ENCODE peak calls at places on chromosomes 3 and 15, in six cellular contexts. W is neural progenitor cell, S is SJSA1, Q is tibial nerve, K is esophagus squamous epithelium, B is BE2C. C is an unnamed sample. For H3K27me3 and H3K36me3, the result is how much of the 10 kb centered on the place peaks cover.

GRCh38 chr3:168021737-168022450 is 73.8 kb downstream of the GOLIM4 start:
- DNase-seq in W (no peak), S (no peak), Q (no peak), K (no peak), B (no peak), C (no peak)

GRCh38 chr3:175989161-175989560 is 1130.0 kb downstream of the NAALADL2 start:
- DNase-seq in W (no peak), S (no peak), Q (no peak), K (no peak), B (no peak), C (no peak)

GRCh38 chr15:60905587-60905986 is 323.5 kb downstream of the RORA start:
- DNase-seq in W (peak), S (no peak), Q (no peak), K (no peak), B (no peak), C (peak)

GRCh38 chr3:44501971-44502370 is 24.5 kb upstream of the ZNF445 start:
- DNase-seq in W (no peak), S (no peak), Q (no peak), K (no peak), B (no peak), C (no peak)

GRCh38 chr15:74133703-74134386 is 3.5 kb downstream of the ISLR2 start:
- DNase-seq in W (peak), S (no peak), Q (no peak), K (no peak), B (no peak), C (peak)

GRCh38 chr15:88648357-88649214 is 9.8 kb downstream of the ISG20 start:
- DNase-seq in W (no peak), S (peak), Q (no peak), K (no peak), B (no peak), C (no peak)

GRCh38 chr15:74383695-74384565 is 16.5 kb upstream of the CYP11A1 start:
- DNase-seq in W (no peak), S (no peak), Q (no peak), K (no peak), B (no peak), C (no peak)

GRCh38 chr15:68151277-68151676 is 53.9 kb downstream of the CALML4 start:
- DNase-seq in W (no peak), S (no peak), Q (no peak), K (no peak), B (no peak), C (no peak)

GRCh38 chr3:49930922-49931321 is 1.3 kb upstream of the MON1A start:
- DNase-seq in W (peak), S (no peak), Q (no peak), K (no peak), B (peak), C (peak)

GRCh38 chr3:61358364-61358763 is 107.1 kb upstream of the FHIT start:
- DNase-seq in W (no peak), S (no peak), Q (peak), K (no peak), B (peak), C (no peak)

GRCh38 chr15:66852064-66852905 is 150.2 kb downstream of the SMAD6 start:
- DNase-seq in W (no peak), S (peak), Q (no peak), K (no peak), B (no peak), C (no peak)

GRCh38 chr3:158539414-158540014 is 31.5 kb upstream of the MLF1 start:
- DNase-seq in W (peak), S (no peak), Q (no peak), K (no peak), B (peak), C (no peak)

GRCh38 chr3:197151562-197151961 is 121.9 kb upstream of the MELTF start:
- DNase-seq in W (no peak), S (no peak), Q (no peak), K (no peak), B (peak), C (no peak)

GRCh38 chr3:70000563-70001081 is 1.1 kb downstream of the SAMMSON start:
- DNase-seq in W (peak), S (no peak), Q (no peak), K (no peak), B (no peak), C (no peak)

GRCh38 chr15:43253431-43254403 is 13.0 kb downstream of the TGM5 start:
- DNase-seq in W (no peak), S (no peak), Q (no peak), K (no peak), B (peak), C (no peak)

GRCh38 chr3:39401983-39402382 is 4.5 kb upstream of the RPSA start:
- DNase-seq in W (no peak), S (no peak), Q (no peak), K (no peak), B (no peak), C (no peak)

GRCh38 chr3:80338366-80338765 is 570.6 kb upstream of the ROBO1 start:
- DNase-seq in W (no peak), S (no peak), Q (no peak), K (no peak), B (no peak), C (no peak)

GRCh38 chr3:43709022-43709421 is 18.3 kb downstream of the ABHD5 start:
- DNase-seq in W (no peak), S (no peak), Q (no peak), K (no peak), B (no peak), C (no peak)

DNA sequence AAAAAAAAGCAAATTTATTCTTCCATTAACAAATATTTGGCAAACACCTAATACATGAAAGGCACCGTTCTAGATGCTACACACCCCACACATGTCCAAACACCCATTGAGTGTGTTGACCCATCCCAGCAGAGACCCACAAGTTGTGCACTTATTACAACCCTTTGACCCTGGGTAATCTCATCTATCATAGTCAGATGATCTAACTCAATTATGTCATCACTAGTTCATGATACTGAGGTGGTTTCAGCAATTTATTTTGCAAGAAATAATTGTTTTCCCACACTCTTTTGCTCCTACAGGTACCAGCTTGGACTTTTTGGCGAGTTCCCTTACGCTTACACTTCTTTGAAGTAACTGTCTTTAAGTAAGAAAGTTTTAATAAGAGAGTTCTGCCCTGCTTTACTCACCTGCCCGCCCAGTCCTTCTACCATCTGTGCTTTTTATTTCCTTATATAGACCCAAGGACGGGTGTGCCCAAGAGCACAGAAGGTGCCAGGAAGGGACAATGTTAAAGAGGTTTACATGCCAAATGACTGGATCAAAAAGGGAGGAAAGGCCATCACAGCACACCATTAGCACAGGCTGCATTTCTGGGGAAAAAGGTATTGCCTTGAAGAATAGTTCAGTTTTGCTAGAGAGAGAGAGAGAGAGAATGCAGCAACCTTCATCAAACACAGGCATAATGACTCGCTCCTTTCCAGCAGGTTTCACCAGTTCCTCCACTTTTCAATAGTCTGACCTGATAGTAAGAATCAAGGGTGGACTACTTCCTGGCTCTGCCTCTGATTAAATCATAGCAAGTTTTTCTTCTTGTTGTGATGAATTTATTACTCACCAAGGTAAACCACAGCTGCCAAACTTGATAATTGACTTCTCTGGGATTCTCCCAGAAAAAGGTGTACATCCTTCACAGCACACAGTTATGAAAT is 54.5 kb upstream of the ATP11B start:
- DNase-seq in W (no peak), S (no peak), Q (no peak), K (no peak), B (no peak), C (no peak)
- H3K4me3 ChIP-seq in W (no peak), S (no peak), Q (no peak), K (peak), B (no peak), C (no peak)

GRCh38 chr3:137765310-137766033 is 1.4 kb downstream of the SOX14 start:
- DNase-seq in W (peak), S (no peak), Q (no peak), K (no peak), B (no peak), C (peak)

GRCh38 chr3:137764563-137765309 is 621 bp downstream of the SOX14 start:
- DNase-seq in W (peak), S (no peak), Q (no peak), K (no peak), B (no peak), C (peak)

GRCh38 chr3:137762674-137763593 is 1.2 kb upstream of the SOX14 start:
- DNase-seq in W (no peak), S (no peak), Q (no peak), K (no peak), B (no peak), C (peak)

GRCh38 chr3:137763594-137763938 is 549 bp upstream of the SOX14 start:
- DNase-seq in W (peak), S (no peak), Q (no peak), K (no peak), B (no peak), C (peak)

GRCh38 chr3:137764001-137764433 is at the start of gene SOX14:
- DNase-seq in W (peak), S (no peak), Q (no peak), K (no peak), B (no peak), C (peak)
- H3K27me3 ChIP-seq in W (half or more), S (half or more), Q (under half), K (under half), B (half or more), C (half or more)

DNA sequence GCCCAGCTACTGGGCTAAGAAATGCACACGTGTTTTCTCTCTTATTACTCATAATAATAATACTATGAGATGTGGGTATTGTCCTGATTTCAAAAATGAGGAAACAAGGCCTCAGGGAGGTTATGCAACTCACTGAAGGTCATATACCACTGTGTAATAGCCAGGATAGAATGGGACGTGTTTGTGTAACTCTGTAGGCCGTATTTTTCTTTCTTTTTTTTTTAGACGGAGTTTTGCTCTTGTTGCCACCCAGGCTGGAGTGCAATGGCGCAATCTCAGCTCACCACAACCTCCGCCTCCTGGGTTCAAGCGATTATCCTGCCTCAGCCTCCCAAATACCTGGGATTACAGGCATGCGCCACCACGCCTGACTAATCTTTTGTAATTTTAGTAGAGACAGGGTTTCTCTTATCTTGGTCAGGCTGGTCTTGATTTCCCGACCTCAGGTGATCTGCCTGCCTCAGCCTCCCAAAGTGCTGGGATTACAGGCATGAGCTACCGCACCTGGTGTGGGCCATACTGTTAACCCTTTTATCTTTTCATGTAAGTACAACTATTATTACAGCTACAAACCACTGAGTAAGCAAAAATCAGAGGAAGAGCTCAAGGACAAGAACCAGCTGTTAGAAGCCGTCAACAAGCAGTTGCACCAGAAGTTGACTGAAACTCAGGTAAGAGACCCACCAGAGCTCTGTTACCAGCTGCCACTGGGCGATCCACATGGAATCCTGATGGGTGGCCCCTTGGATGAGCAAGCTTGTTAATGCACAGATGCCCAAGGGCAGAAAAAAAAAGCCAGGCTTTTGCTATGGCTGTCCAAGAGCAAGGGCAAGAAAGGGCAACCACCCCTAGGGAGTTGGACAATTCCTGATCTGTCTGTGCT is 6.7 kb downstream of the KNSTRN start:
- DNase-seq in W (no peak), S (no peak), Q (no peak), K (no peak), B (no peak), C (no peak)
- H3K36me3 ChIP-seq in W (half or more), S (half or more), Q (half or more), K (under half), B (half or more), C (half or more)

GRCh38 chr15:32722126-32722525 is 4.3 kb downstream of the GREM1 start:
- DNase-seq in W (no peak), S (no peak), Q (no peak), K (no peak), B (no peak), C (no peak)
- H3K4me3 ChIP-seq in W (no peak), S (no peak), Q (no peak), K (no peak), B (no peak), C (no peak)

GRCh38 chr3:18443670-18444596 is 18.8 kb upstream of the SATB1 start:
- DNase-seq in W (peak), S (no peak), Q (no peak), K (no peak), B (no peak), C (peak)

GRCh38 chr3:18445421-18446066 is 20.4 kb upstream of the SATB1 start:
- DNase-seq in W (peak), S (no peak), Q (no peak), K (no peak), B (no peak), C (no peak)

GRCh38 chr3:18442743-18443669 is 17.9 kb upstream of the SATB1 start:
- DNase-seq in W (peak), S (no peak), Q (no peak), K (no peak), B (no peak), C (peak)

GRCh38 chr3:18446067-18446793 is 21.1 kb upstream of the SATB1 start:
- DNase-seq in W (peak), S (no peak), Q (no peak), K (no peak), B (no peak), C (peak)

DNA sequence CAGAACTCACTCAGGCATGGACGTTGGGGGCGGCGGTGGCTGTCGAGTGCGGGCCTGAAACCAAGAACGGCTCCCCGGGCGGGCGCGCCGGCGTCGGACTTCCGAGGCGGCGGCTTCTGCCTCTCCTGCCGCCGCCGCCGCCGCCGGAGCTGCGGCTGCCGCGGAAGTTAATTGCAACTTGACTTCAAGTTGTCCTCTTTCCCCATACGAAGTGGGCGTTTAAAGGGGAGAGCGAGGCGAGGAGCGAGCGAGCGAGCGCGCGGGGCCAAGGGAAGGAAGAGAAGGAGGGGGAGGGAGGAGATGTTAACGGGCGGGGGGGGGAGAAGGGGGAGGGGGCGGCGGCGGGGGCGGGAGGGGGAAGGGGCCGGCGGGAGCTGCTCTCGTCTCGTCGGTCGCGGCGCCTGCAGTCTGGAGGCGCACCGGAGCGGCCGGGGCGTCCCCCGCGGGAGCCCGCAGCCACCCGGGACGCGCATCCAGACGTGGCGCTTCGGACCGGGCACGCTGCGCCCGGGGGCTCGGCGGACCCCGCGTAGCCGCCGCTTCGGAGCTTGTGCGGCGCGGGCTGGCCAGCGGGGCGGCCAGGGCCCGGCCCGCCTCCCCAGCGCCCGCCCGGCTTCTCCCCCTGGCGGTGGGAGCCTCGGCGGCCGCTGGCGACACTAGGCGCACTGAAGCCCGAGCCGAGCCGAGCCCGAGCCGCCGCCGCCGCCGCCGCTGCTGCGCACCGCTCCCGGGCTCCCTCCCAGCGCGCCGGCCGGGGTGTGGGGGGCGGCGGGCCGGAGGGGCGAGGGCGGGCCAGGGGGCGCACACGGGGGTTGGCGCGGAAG is 19.7 kb upstream of the SATB1 start:
- DNase-seq in W (peak), S (no peak), Q (peak), K (no peak), B (peak), C (peak)
- H3K27me3 ChIP-seq in W (half or more), S (half or more), Q (under half), K (under half), B (under half), C (under half)

C was measured in H7.